ENCODE peak calls at places on chromosomes 6 and 20, in five cellular contexts. U is psoas muscle, G is tibial artery, X is heart left ventricle, F is stomach. T is an unnamed sample.

GRCh38 chr6:80543598-80544181 is 437.2 kb downstream of the BCKDHB start:
- DNase-seq in U (no peak), G (no peak), X (no peak), F (no peak), T (no peak)

GRCh38 chr6:12957321-12958051 is 240.9 kb downstream of the PHACTR1 start:
- DNase-seq in U (peak; percentile 36), G (peak; percentile 77), X (peak; percentile 87), F (peak; percentile 76), T (peak; percentile 73)

GRCh38 chr20:35539756-35540212 is 2.1 kb upstream of the ERGIC3 start:
- DNase-seq in U (no peak), G (no peak), X (no peak), F (peak; percentile 91), T (no peak)

GRCh38 chr6:46626228-46626909 is 26.2 kb downstream of the CYP39A1 start:
- DNase-seq in U (no peak), G (no peak), X (no peak), F (no peak), T (no peak)

GRCh38 chr20:48697845-48698491 is 129.8 kb downstream of the PREX1 start:
- DNase-seq in U (peak; percentile 72), G (peak; percentile 81), X (peak; percentile 91), F (peak; percentile 86), T (no peak)

GRCh38 chr6:170208171-170208601 is 82.7 kb downstream of the DLL1 start:
- DNase-seq in U (no peak), G (peak; percentile 10), X (no peak), F (peak; percentile 20), T (peak; percentile 53)

GRCh38 chr20:6053064-6053775 is 640 bp downstream of the LRRN4 start:
- DNase-seq in U (no peak), G (no peak), X (no peak), F (no peak), T (no peak)

GRCh38 chr6:133890941-133891813 is 2.3 kb downstream of the TCF21 start:
- DNase-seq in U (peak; percentile 34), G (no peak), X (no peak), F (peak; percentile 29), T (no peak)

GRCh38 chr6:112274774-112275173 is 20.4 kb upstream of the LAMA4 start:
- DNase-seq in U (no peak), G (no peak), X (no peak), F (no peak), T (no peak)

GRCh38 chr6:80742481-80742880 is 636.0 kb downstream of the BCKDHB start:
- DNase-seq in U (no peak), G (no peak), X (no peak), F (no peak), T (no peak)

GRCh38 chr6:56399250-56399671 is 151.9 kb upstream of the COL21A1 start:
- DNase-seq in U (no peak), G (no peak), X (no peak), F (no peak), T (no peak)

GRCh38 chr6:17269840-17270239 is 11.3 kb upstream of the RBM24 start:
- DNase-seq in U (no peak), G (no peak), X (no peak), F (no peak), T (no peak)

GRCh38 chr20:32806356-32806755 is 13.4 kb upstream of the MAPRE1 start:
- DNase-seq in U (no peak), G (no peak), X (no peak), F (no peak), T (no peak)

GRCh38 chr20:21234816-21235215 is 68.3 kb upstream of the XRN2 start:
- DNase-seq in U (no peak), G (no peak), X (no peak), F (no peak), T (no peak)

GRCh38 chr6:42929928-42930360 is 664 bp downstream of the CNPY3 start:
- DNase-seq in U (no peak), G (peak; percentile 35), X (peak; percentile 37), F (peak; percentile 32), T (no peak)

GRCh38 chr6:137277971-137278602 is 58.9 kb upstream of the IFNGR1 start:
- DNase-seq in U (no peak), G (no peak), X (no peak), F (no peak), T (no peak)

GRCh38 chr6:84867521-84867920 is 103.1 kb upstream of the TBX18 start:
- DNase-seq in U (no peak), G (no peak), X (no peak), F (no peak), T (no peak)

GRCh38 chr20:25198663-25199363 is 3.3 kb downstream of the ENTPD6 start:
- DNase-seq in U (no peak), G (no peak), X (peak; percentile 83), F (no peak), T (no peak)

GRCh38 chr20:38084425-38084951 is 50.9 kb downstream of the RPRD1B start:
- DNase-seq in U (no peak), G (no peak), X (no peak), F (no peak), T (no peak)

GRCh38 chr6:113048741-113049140 is 701.6 kb downstream of the RFPL4B start:
- DNase-seq in U (no peak), G (no peak), X (no peak), F (no peak), T (no peak)

GRCh38 chr6:35084041-35084491 is 57.1 kb downstream of the TCP11 start:
- DNase-seq in U (no peak), G (peak; percentile 17), X (peak; percentile 21), F (no peak), T (no peak)

GRCh38 chr6:47126647-47127339 is 84.7 kb upstream of the ADGRF1 start:
- DNase-seq in U (no peak), G (no peak), X (no peak), F (no peak), T (no peak)

GRCh38 chr6:46867411-46867810 is 54.3 kb downstream of the ADGRF5 start:
- DNase-seq in U (no peak), G (no peak), X (no peak), F (no peak), T (no peak)

GRCh38 chr20:52098186-52098585 is 93.4 kb downstream of the ZFP64 start:
- DNase-seq in U (no peak), G (no peak), X (no peak), F (no peak), T (no peak)

GRCh38 chr6:166402582-166403277 is 20.0 kb upstream of the MPC1 start:
- DNase-seq in U (no peak), G (no peak), X (no peak), F (no peak), T (no peak)

DNA sequence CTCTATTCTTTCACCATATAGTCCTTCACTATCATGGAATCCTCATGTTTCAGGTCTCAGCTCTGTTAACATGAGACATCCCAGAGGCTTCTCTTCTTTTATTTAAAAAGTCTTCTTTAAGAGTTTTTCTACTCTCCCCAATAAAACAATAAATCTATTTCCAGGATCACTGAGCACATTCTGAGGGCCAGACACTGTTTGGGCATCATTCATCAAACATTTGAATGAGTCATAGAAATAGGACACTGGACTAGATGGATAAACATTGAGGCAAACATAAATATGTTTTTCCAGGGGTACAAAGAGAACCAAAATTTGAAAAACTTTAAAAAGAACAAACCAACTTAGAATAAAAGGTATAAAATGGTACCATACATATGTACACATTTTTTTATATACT is 554.4 kb downstream of the KIF16B start:
- DNase-seq in U (no peak), G (no peak), X (no peak), F (no peak), T (no peak)
- H3K4me1 ChIP-seq in U (no peaks in the 10 kb centered on the region), G (no peaks in the 10 kb centered on the region), X (no peaks in the 10 kb centered on the region), F (no peaks in the 10 kb centered on the region), T (no peaks in the 10 kb centered on the region)

DNA sequence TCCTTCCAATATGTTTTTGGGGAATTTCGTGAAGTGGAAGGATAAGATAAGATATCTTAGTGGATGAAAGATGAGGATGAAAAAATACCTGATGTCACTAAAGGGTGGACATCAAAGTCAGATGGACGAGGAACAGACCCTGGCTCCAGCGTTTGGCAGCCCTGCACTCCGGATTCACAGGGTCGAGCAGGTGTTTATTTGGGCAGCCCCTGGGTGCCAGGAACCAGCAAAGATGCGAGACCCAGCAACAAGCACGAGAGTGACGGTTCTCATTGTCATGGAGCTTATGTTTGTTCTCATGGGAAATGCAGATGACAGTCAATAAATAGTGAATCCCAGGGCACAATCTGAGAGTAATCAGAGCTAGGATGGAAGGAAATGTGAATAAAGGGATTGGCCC is 131.1 kb downstream of the PHACTR3 start:
- DNase-seq in U (no peak), G (no peak), X (no peak), F (no peak), T (no peak)
- TF ChIP-seq CTCF in U (no peak), G (no peak), X (no peak), F (no peak), T (no peak)

GRCh38 chr6:151616091-151616513 is 122.3 kb downstream of the CCDC170 start:
- DNase-seq in U (no peak), G (no peak), X (no peak), F (no peak), T (no peak)
- H3K27ac ChIP-seq in U (no peak overlapping the region), G (no peak overlapping the region), X (no peak overlapping the region), F (no peak overlapping the region), T (no peak overlapping the region)

DNA sequence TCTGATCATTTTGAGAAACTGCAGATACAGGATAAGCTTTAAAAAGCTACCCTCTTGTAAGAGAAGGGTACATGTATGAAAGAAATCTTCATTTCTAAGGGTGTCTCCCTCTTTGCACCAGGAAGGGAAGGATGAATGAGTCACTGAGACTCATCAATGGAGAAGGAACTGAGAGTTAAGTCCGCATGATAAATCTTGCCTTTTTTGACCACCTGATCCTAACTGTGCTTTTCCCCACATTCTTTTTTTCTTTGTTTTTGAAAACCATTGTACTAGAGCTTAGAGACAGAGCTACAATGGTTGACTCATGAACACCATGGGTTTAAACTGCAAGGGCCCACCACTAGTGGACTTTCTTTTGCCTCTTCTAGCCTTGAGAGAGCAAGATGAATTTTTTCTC is 353.0 kb upstream of the RGS17 start:
- DNase-seq in U (no peak), G (no peak), X (no peak), F (no peak), T (no peak)
- H3K4me1 ChIP-seq in U (no peaks in the 10 kb centered on the region), G (no peaks in the 10 kb centered on the region), X (no peaks in the 10 kb centered on the region), F (no peaks in the 10 kb centered on the region), T (no peaks in the 10 kb centered on the region)

T was measured in right atrium auricular region.